ENCODE peak calls at places on chromosomes 4 and X, in four cellular contexts. M, Q, G and D are unnamed samples.

GRCh38 chr4:101418055-101418454 is 70.7 kb upstream of the PPP3CA start:
- DNase-seq in M (no peak), Q (no peak), G (no peak), D (no peak)

GRCh38 chr4:187618701-187619278 is 376.8 kb upstream of the ZFP42 start:
- DNase-seq in M (no peak), Q (no peak), G (no peak), D (no peak)

GRCh38 chrX:1453390-1453783 is 678 bp upstream of the ASMTL start:
- DNase-seq in M (no peak), Q (no peak), G (no peak), D (no peak)

GRCh38 chr4:58665649-58666048 is 1555.5 kb upstream of the IGFBP7 start:
- DNase-seq in M (no peak), Q (no peak), G (no peak), D (no peak)

GRCh38 chr4:26272654-26273307 is 48.0 kb upstream of the RBPJ start:
- DNase-seq in M (no peak), Q (no peak), G (no peak), D (peak; percentile 1)

GRCh38 chr4:24912252-24913098 is at the start of gene CCDC149:
- DNase-seq in M (peak; percentile 72), Q (peak; percentile 29), G (peak; percentile 79), D (peak; percentile 13)

GRCh38 chr4:171142045-171142444 is 671.2 kb upstream of the GALNTL6 start:
- DNase-seq in M (no peak), Q (no peak), G (no peak), D (no peak)

GRCh38 chr4:3677671-3678070 is 88.5 kb upstream of the ADRA2C start:
- DNase-seq in M (no peak), Q (no peak), G (no peak), D (no peak)

GRCh38 chr4:71404049-71404448 is 65.2 kb downstream of the SLC4A4 start:
- DNase-seq in M (no peak), Q (no peak), G (no peak), D (no peak)

GRCh38 chrX:79268788-79269187 is 98.3 kb downstream of the ITM2A start:
- DNase-seq in M (no peak), Q (no peak), G (no peak), D (no peak)

GRCh38 chrX:119529355-119530276 is 35.6 kb downstream of the STEEP1 start:
- DNase-seq in M (no peak), Q (no peak), G (no peak), D (no peak)

GRCh38 chr4:47251363-47252135 is 212.0 kb downstream of the COMMD8 start:
- DNase-seq in M (no peak), Q (no peak), G (no peak), D (no peak)

GRCh38 chr4:142671516-142671915 is 174.6 kb downstream of the INPP4B start:
- DNase-seq in M (no peak), Q (no peak), G (no peak), D (no peak)

GRCh38 chr4:160848901-160849735 is 1314.7 kb downstream of the FSTL5 start:
- DNase-seq in M (peak; percentile 51), Q (no peak), G (no peak), D (no peak)

GRCh38 chr4:33369366-33369899 is 2649.3 kb downstream of the PCDH7 start:
- DNase-seq in M (no peak), Q (no peak), G (no peak), D (no peak)
- TF ChIP-seq RFX5 in M (no peak), Q (no peak), G (no peak), D (no peak)

GRCh38 chrX:136170109-136170800 is 22.9 kb downstream of the FHL1 start:
- DNase-seq in M (no peak), Q (no peak), G (no peak), D (no peak)
- TF ChIP-seq PHF8 in M (no peak), Q (no peak), G (no peak), D (no peak)

DNA sequence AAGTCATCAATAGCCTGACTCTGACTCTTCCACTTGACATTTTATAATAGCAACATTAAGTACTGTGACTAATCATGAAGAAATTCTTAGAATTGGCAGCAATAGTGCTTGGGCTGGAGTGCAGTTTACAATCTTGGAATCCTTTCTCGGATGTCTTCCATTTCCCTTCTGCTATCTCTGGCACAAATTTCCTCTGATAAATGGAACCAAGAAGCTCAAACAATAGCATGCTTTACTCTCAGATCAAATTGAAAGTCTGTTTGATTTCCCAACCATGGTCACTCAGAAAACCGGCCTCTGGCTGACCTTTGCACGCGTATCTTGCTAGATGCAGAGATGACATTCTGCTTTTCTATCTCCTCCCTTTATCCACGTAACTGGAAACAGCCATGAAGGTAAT is 99.0 kb upstream of the SPANXC start:
- DNase-seq in M (peak; percentile 87), Q (no peak), G (no peak), D (no peak)
- TF ChIP-seq RFX5 in M (no peak), Q (no peak), G (no peak), D (no peak)

DNA sequence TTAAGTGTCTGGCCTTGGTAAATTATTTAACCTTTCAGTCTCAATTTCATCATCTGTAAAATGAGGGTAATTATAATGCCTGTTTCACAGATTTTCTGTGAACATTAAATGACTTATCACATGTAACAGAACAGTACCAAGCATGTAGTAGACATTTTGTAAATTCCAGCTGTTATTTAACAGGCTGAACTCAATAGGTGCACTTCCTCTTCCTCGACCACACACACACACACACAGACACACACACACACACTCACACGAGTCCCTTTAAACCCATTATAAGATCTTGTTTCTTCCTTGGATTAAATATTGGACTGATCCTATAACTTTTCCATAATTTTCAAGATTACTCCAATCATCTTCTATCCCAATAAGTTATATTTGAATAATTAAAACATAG is 53.4 kb upstream of the COL25A1 start:
- DNase-seq in M (no peak), Q (no peak), G (no peak), D (no peak)
- TF ChIP-seq PHF8 in M (no peak), Q (no peak), G (no peak), D (no peak)